ENCODE peak calls at places on chromosomes 2 and 18, in nine cellular contexts. I is stomach, R is sigmoid colon, U is A549, M is GM12892, P is heart left ventricle, Z is uterus, X is prostate gland, C is spleen. K is an unnamed sample.

GRCh38 chr2:26946841-26947784 is 23.3 kb upstream of the MAPRE3 start:
- DNase-seq in I (peak; percentile 66), R (no peak), U (no peak), X (no peak), C (no peak), P (peak; percentile 77), M (no peak), Z (no peak), K (no peak)

GRCh38 chr2:176085861-176086771 is 2.4 kb upstream of the EVX2 start:
- DNase-seq in C (no peak), X (no peak), Z (no peak), P (peak; percentile 69), U (peak; percentile 55), R (peak; percentile 82), I (peak; percentile 32), M (no peak), K (no peak)

GRCh38 chr2:79855264-79856006 is 342.6 kb downstream of the CTNNA2 start:
- DNase-seq in Z (no peak), M (no peak), X (no peak), U (peak; percentile 20), I (peak; percentile 47), P (no peak), C (no peak), R (no peak), K (peak; percentile 77)

GRCh38 chr2:223034241-223034933 is 17.6 kb upstream of the KCNE4 start:
- DNase-seq in X (no peak), R (no peak), C (no peak), M (no peak), I (no peak), P (no peak), U (no peak), Z (no peak), K (no peak)

GRCh38 chr18:68219867-68220266 is 495.0 kb downstream of the TMX3 start:
- DNase-seq in U (no peak), R (no peak), X (no peak), Z (no peak), C (no peak), M (no peak), P (no peak), I (no peak), K (no peak)

GRCh38 chr2:180033993-180034894 is 27.1 kb upstream of the CWC22 start:
- DNase-seq in X (no peak), C (no peak), U (no peak), I (no peak), M (no peak), P (no peak), Z (no peak), R (no peak), K (no peak)

GRCh38 chr2:12076810-12077209 is 330.4 kb downstream of the LPIN1 start:
- DNase-seq in X (no peak), R (no peak), M (no peak), C (no peak), P (no peak), U (no peak), Z (no peak), I (no peak), K (no peak)

GRCh38 chr2:58107803-58108710 is 61.5 kb downstream of the VRK2 start:
- DNase-seq in X (no peak), U (peak; percentile 96), C (no peak), I (no peak), R (no peak), P (no peak), M (no peak), Z (no peak), K (no peak)

GRCh38 chr2:25103287-25103871 is 61.5 kb downstream of the EFR3B start:
- DNase-seq in Z (peak; percentile 51), I (no peak), X (no peak), M (no peak), P (no peak), R (no peak), U (peak; percentile 82), C (no peak), K (no peak)

GRCh38 chr18:34936772-34937171 is 104.4 kb upstream of the MAPRE2 start:
- DNase-seq in C (no peak), I (no peak), U (no peak), R (no peak), Z (no peak), M (no peak), X (no peak), P (no peak), K (no peak)

GRCh38 chr2:132617989-132618388 is 52.0 kb downstream of the LYPD1 start:
- DNase-seq in U (no peak), R (no peak), I (no peak), Z (no peak), X (no peak), P (no peak), C (no peak), M (no peak), K (no peak)

GRCh38 chr2:27591745-27592144 is 8.9 kb downstream of the ZNF512 start:
- DNase-seq in P (no peak), R (no peak), X (no peak), I (no peak), Z (no peak), C (no peak), U (no peak), M (no peak), K (peak; percentile 19)

GRCh38 chr2:144708641-144709040 is 188.7 kb upstream of the ZEB2 start:
- DNase-seq in M (no peak), C (no peak), Z (no peak), P (no peak), X (no peak), I (no peak), R (no peak), U (no peak), K (no peak)

GRCh38 chr2:328761-329160 is 40.9 kb upstream of the ALKAL2 start:
- DNase-seq in M (no peak), C (no peak), X (no peak), I (no peak), R (no peak), U (no peak), P (no peak), Z (no peak), K (no peak)

DNA sequence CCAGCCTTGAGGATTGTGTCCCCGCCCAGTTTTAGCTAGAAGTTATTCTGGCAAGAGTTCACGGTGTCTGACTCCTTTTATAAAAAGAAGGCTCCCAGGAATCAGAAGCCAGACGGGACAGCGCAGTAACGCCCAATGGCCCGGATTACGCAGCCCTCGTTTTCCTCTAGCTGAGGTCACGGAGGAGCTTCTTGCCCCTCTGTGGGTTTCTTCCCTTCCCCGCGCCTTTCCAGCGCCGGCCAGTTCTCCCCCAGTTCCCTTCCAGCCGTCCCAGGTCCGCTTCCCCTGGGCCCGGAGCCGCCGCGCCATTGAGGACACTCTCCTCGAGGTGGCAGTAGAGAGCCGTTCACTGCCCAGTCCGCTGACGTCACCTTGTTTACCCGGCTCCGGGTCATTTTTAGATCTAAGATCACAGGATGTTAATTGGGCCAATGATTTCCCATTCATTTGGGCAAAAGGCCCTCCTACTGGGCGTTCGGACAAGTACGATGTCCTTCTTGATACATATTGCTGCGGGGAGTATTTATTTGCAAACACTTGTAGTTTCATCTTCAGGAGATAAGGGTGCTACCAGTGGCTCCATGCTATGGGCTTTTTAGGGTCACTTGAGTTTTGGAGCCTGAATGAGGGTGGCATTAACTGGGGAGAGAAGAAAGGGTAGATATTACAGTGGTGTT is 81.5 kb upstream of the PPM1B start:
- DNase-seq in Z (peak; percentile 88), X (peak; percentile 79), R (peak; percentile 90), C (peak; percentile 97), I (peak; percentile 90), M (peak; percentile 56), P (peak; percentile 92), U (peak; percentile 79), K (no peak)
- TF ChIP-seq POLR2A in Z (no peak), X (peak; percentile 20), R (no peak), C (no peak), I (no peak), M (no peak), P (no peak), U (no peak), K (no peak)

GRCh38 chr2:237473474-237474453 is 13.3 kb upstream of the MLPH start:
- DNase-seq in Z (no peak), P (no peak), U (no peak), C (no peak), M (no peak), R (peak; percentile 68), I (no peak), X (no peak), K (no peak)

GRCh38 chr2:237475704-237476107 is 11.3 kb upstream of the MLPH start:
- DNase-seq in P (no peak), Z (no peak), R (no peak), X (no peak), U (peak; percentile 76), M (no peak), C (no peak), I (no peak), K (no peak)

GRCh38 chr2:237472909-237473308 is 14.1 kb upstream of the MLPH start:
- DNase-seq in X (no peak), Z (no peak), M (no peak), U (no peak), R (no peak), I (no peak), C (no peak), P (no peak), K (no peak)

GRCh38 chr2:237474511-237474911 is 12.5 kb upstream of the MLPH start:
- DNase-seq in X (no peak), U (no peak), M (no peak), C (no peak), P (peak; percentile 82), R (peak; percentile 82), Z (peak; percentile 63), I (no peak), K (no peak)

DNA sequence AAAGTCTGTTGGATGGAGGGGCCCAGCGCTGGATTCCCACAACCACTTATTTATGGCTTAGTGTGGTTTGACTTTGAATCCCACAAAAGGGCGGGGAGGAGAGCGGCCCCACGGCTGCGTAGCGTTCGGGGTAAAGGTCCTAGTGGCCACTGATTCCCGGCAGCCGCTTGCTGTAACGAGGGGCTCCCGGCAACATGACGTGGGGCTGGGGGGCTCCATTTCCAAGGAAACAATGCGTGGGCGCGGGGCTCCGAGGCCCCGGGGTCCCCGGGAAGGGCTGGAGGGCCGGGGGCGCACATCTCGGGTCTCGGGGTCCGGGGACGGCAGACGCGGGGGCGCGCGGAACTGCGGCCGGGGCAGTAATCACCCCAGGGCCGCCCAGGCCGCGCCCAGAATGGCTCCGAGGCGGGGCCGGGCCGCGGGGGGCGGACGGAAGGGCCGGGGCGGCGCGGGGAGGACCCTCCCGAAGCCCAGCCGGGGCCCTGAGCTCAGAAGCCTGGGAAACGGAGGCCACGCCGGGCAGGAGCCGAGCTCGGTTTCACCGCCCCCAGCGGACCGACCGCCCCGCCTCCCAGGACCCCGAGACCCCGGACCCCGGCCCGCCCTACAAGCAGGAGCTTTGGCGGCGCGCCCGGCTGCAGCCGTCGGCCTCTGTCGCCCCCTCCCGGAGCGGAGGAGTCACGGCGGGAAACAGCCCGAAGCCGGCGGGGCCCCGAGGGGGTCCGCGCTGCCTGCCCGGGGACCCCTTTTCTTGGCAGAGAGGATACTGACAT is 11.9 kb upstream of the MLPH start:
- DNase-seq in C (peak; percentile 94), R (peak; percentile 95), X (peak; percentile 76), P (peak; percentile 93), Z (peak; percentile 85), U (peak; percentile 85), I (peak; percentile 88), M (peak; percentile 90), K (no peak)
- TF ChIP-seq POLR2A in C (no peak), R (peak; percentile 25), X (peak; percentile 41), P (no peak), Z (peak; percentile 68), U (peak; percentile 35), I (no peak), M (no peak), K (no peak)

GRCh38 chr18:7429831-7430230 is 137.3 kb upstream of the PTPRM start:
- DNase-seq in M (no peak), I (no peak), R (no peak), Z (no peak), X (no peak), U (no peak), C (no peak), P (no peak), K (no peak)
- TF ChIP-seq POLR2A in M (no peak), I (no peak), R (no peak), Z (no peak), X (no peak), U (no peak), C (no peak), P (no peak), K (no peak)

GRCh38 chr2:152201466-152201830 is 25.9 kb upstream of the STAM2 start:
- DNase-seq in C (no peak), Z (no peak), P (no peak), X (no peak), M (no peak), U (no peak), R (no peak), I (no peak), K (no peak)
- TF ChIP-seq POLR2A in C (no peak), Z (no peak), P (no peak), X (no peak), M (no peak), U (no peak), R (no peak), I (no peak), K (no peak)

K was measured in esophagus muscularis mucosa.